ENCODE peak calls at places on chromosomes 5 and 9, in ten cellular contexts. One of them, this sample, is unnamed.

GRCh38 chr9:37928552-37929430 is 24.9 kb upstream of the SLC25A51 start:
- DNase-seq in mucosa of gallbladder: no peak
- DNase-seq in gastrocnemius medialis: no peak
- DNase-seq in effector CD4-positive, alpha-beta T cell: no peak
- DNase-seq in stimulated activated CD4-positive, alpha-beta T cell treated with anti-CD3 and anti-CD28 coated beads, Interleukin-2, amount 100 ng/mL, for 4 hours: no peak
- DNase-seq in mammary epithelial cell: no peak
- DNase-seq in memory B cell: no peak
- DNase-seq in thoracic aorta: no peak
- DNase-seq in lower lobe of right lung: no peak
- DNase-seq in HCT116: no peak
- DNase-seq in this sample: no peak

GRCh38 chr5:179259731-179260323 is 85.4 kb downstream of the ADAMTS2 start:
- DNase-seq in lower lobe of right lung: no peak
- DNase-seq in HCT116: no peak
- DNase-seq in thoracic aorta: no peak
- DNase-seq in memory B cell: no peak
- DNase-seq in mammary epithelial cell: no peak
- DNase-seq in stimulated activated CD4-positive, alpha-beta T cell treated with anti-CD3 and anti-CD28 coated beads, Interleukin-2, amount 100 ng/mL, for 4 hours: no peak
- DNase-seq in effector CD4-positive, alpha-beta T cell: no peak
- DNase-seq in mucosa of gallbladder: no peak
- DNase-seq in gastrocnemius medialis: no peak
- DNase-seq in this sample: no peak

GRCh38 chr5:98583572-98583971 is 189.9 kb upstream of the RGMB start:
- DNase-seq in effector CD4-positive, alpha-beta T cell: no peak
- DNase-seq in mucosa of gallbladder: no peak
- DNase-seq in gastrocnemius medialis: no peak
- DNase-seq in memory B cell: no peak
- DNase-seq in mammary epithelial cell: no peak
- DNase-seq in lower lobe of right lung: no peak
- DNase-seq in thoracic aorta: no peak
- DNase-seq in HCT116: no peak
- DNase-seq in stimulated activated CD4-positive, alpha-beta T cell treated with anti-CD3 and anti-CD28 coated beads, Interleukin-2, amount 100 ng/mL, for 4 hours: no peak
- DNase-seq in this sample: no peak

GRCh38 chr5:137833463-137833862 is 34.2 kb upstream of the MYOT start:
- DNase-seq in mammary epithelial cell: peak
- DNase-seq in gastrocnemius medialis: peak
- DNase-seq in thoracic aorta: no peak
- DNase-seq in memory B cell: no peak
- DNase-seq in lower lobe of right lung: no peak
- DNase-seq in mucosa of gallbladder: peak
- DNase-seq in stimulated activated CD4-positive, alpha-beta T cell treated with anti-CD3 and anti-CD28 coated beads, Interleukin-2, amount 100 ng/mL, for 4 hours: no peak
- DNase-seq in HCT116: peak
- DNase-seq in effector CD4-positive, alpha-beta T cell: no peak
- DNase-seq in this sample: no peak

GRCh38 chr9:137602661-137603060 is 2.8 kb upstream of the ARRDC1 start:
- DNase-seq in gastrocnemius medialis: no peak
- DNase-seq in stimulated activated CD4-positive, alpha-beta T cell treated with anti-CD3 and anti-CD28 coated beads, Interleukin-2, amount 100 ng/mL, for 4 hours: no peak
- DNase-seq in HCT116: no peak
- DNase-seq in effector CD4-positive, alpha-beta T cell: no peak
- DNase-seq in memory B cell: no peak
- DNase-seq in lower lobe of right lung: no peak
- DNase-seq in mammary epithelial cell: no peak
- DNase-seq in mucosa of gallbladder: no peak
- DNase-seq in thoracic aorta: no peak
- DNase-seq in this sample: no peak

GRCh38 chr5:122237906-122238305 is 74.1 kb upstream of the SNCAIP start:
- DNase-seq in mammary epithelial cell: no peak
- DNase-seq in gastrocnemius medialis: no peak
- DNase-seq in HCT116: no peak
- DNase-seq in mucosa of gallbladder: no peak
- DNase-seq in thoracic aorta: no peak
- DNase-seq in memory B cell: no peak
- DNase-seq in effector CD4-positive, alpha-beta T cell: no peak
- DNase-seq in lower lobe of right lung: no peak
- DNase-seq in stimulated activated CD4-positive, alpha-beta T cell treated with anti-CD3 and anti-CD28 coated beads, Interleukin-2, amount 100 ng/mL, for 4 hours: no peak
- DNase-seq in this sample: no peak

GRCh38 chr9:9942764-9943424 is 669.9 kb downstream of the PTPRD start:
- DNase-seq in thoracic aorta: no peak
- DNase-seq in mucosa of gallbladder: peak
- DNase-seq in gastrocnemius medialis: peak
- DNase-seq in mammary epithelial cell: peak
- DNase-seq in effector CD4-positive, alpha-beta T cell: peak
- DNase-seq in lower lobe of right lung: peak
- DNase-seq in memory B cell: peak
- DNase-seq in HCT116: no peak
- DNase-seq in stimulated activated CD4-positive, alpha-beta T cell treated with anti-CD3 and anti-CD28 coated beads, Interleukin-2, amount 100 ng/mL, for 4 hours: no peak
- DNase-seq in this sample: no peak

GRCh38 chr9:35448511-35448910 is 41.4 kb upstream of the RUSC2 start:
- DNase-seq in stimulated activated CD4-positive, alpha-beta T cell treated with anti-CD3 and anti-CD28 coated beads, Interleukin-2, amount 100 ng/mL, for 4 hours: no peak
- DNase-seq in lower lobe of right lung: no peak
- DNase-seq in effector CD4-positive, alpha-beta T cell: no peak
- DNase-seq in thoracic aorta: no peak
- DNase-seq in mammary epithelial cell: no peak
- DNase-seq in gastrocnemius medialis: no peak
- DNase-seq in HCT116: no peak
- DNase-seq in mucosa of gallbladder: no peak
- DNase-seq in memory B cell: no peak
- DNase-seq in this sample: no peak

This sample was measured in T-helper 22 cell.